ENCODE peak calls at places on chromosomes 3 and 15, in four cellular contexts. P is tibial artery, F is cardiac fibroblast, V is fibroblast of villous mesenchyme. M is an unnamed sample.

GRCh38 chr15:59099162-59099685 is 5.7 kb upstream of the CCNB2 start:
- DNase-seq in P (no peak), F (no peak), V (no peak), M (no peak)

GRCh38 chr3:124780767-124781485 is 50.7 kb downstream of the UMPS start:
- DNase-seq in P (peak; percentile 89), F (peak; percentile 65), V (peak; percentile 77), M (peak; percentile 77)

GRCh38 chr3:19901918-19902317 is 32.1 kb downstream of the EFHB start:
- DNase-seq in P (no peak), F (no peak), V (no peak), M (peak; percentile 48)

GRCh38 chr3:177589921-177590336 is 392.6 kb upstream of the TBL1XR1 start:
- DNase-seq in P (no peak), F (peak; percentile 97), V (peak; percentile 35), M (peak; percentile 93)

GRCh38 chr3:144431134-144431533 is 459.5 kb downstream of the DIPK2A start:
- DNase-seq in P (no peak), F (no peak), V (no peak), M (no peak)

GRCh38 chr3:112629425-112629824 is 11.5 kb downstream of the CCDC80 start:
- DNase-seq in P (peak; percentile 81), F (peak; percentile 94), V (peak; percentile 92), M (peak; percentile 93)

GRCh38 chr3:29319262-29319661 is 38.4 kb downstream of the RBMS3 start:
- DNase-seq in P (no peak), F (no peak), V (no peak), M (no peak)

GRCh38 chr3:114706591-114707224 is 412.9 kb downstream of the TIGIT start:
- DNase-seq in P (no peak), F (peak; percentile 68), V (peak; percentile 53), M (peak; percentile 47)

GRCh38 chr3:65265942-65266341 is 578.1 kb upstream of the ADAMTS9 start:
- DNase-seq in P (no peak), F (no peak), V (no peak), M (no peak)

GRCh38 chr15:74210729-74211128 is 8.1 kb upstream of the STRA6 start:
- DNase-seq in P (no peak), F (no peak), V (no peak), M (no peak)
- H3K4me3 ChIP-seq in P (no peak overlapping the region), F (no peak overlapping the region), V (no peak overlapping the region), M (no peak overlapping the region)

GRCh38 chr3:50154476-50154839 is 666 bp upstream of the SEMA3F start:
- DNase-seq in P (no peak), F (no peak), V (no peak), M (no peak)

GRCh38 chr3:50155891-50156290 is 767 bp downstream of the SEMA3F start:
- DNase-seq in P (no peak), F (no peak), V (no peak), M (no peak)

GRCh38 chr3:50153782-50154475 is 1.2 kb upstream of the SEMA3F start:
- DNase-seq in P (no peak), F (no peak), V (no peak), M (no peak)

GRCh38 chr3:50155491-50155878 is 361 bp downstream of the SEMA3F start:
- DNase-seq in P (no peak), F (no peak), V (no peak), M (no peak)

DNA sequence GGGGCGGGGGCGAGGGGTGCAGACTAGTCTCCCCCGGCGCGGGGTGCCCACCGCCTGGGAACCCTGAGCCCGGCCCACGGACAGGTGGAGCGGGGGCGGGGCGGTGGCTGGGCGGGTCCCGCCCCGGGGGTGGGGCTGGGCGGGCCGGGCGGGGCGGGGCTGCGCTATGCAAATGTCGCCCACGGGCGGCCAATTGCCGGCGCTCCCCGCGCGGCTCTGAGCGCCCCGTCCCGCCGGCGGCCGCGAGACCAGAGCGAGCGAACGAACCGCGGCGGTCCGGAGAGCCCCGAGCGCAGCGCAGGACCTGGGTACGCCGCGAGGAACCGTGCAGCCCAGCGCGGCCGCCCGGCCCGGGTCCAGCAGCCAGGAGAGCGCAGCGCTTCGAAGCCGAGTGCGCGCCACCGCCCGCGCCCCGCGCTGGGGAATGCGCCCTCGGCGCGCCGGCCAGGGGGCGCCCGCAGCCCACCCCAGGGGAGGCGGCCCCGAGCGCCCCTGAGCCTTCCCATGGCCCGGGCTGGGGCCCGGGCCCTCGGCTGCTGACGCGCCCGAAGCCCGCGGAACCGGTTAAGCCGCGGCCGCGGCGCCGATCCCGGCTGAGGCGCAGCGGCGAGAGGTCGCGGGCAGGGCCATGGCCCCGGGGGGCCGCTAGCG is at the start of gene SEMA3F:
- DNase-seq in P (peak; percentile 35), F (peak; percentile 44), V (peak; percentile 49), M (peak; percentile 62)
- TF ChIP-seq CTCF in P (peak; percentile 27), F (no peak), V (no peak), M (no peak)

GRCh38 chr15:34794590-34795206 is 651 bp downstream of the ACTC1 start:
- DNase-seq in P (no peak), F (no peak), V (no peak), M (no peak)
- H3K4me3 ChIP-seq in P (peak overlapping the region; percentile 48), F (no peak overlapping the region), V (peak overlapping the region; percentile 15), M (no peak overlapping the region)

DNA sequence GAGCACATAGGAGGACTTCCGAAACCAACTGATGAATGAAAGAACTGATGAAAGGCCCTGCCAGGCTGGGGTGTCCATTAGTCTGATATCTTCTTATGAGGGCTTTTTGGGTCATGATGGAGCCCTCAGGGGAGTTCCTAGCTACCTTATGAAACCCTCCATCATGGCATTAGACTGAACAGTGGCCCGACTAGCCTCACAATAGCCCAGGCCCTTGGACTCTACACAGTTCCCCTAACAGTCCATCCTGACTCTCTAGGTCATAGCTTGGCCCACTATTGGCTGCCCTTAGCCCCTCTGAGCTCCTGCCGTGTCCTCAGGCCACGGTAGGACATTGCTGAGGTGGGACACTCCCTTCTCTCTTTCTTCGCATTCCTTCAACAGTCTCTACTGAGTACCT is 365.9 kb downstream of the CACNA2D3 start:
- DNase-seq in P (no peak), F (no peak), V (no peak), M (no peak)
- TF ChIP-seq CTCF in P (no peak), F (no peak), V (no peak), M (no peak)

DNA sequence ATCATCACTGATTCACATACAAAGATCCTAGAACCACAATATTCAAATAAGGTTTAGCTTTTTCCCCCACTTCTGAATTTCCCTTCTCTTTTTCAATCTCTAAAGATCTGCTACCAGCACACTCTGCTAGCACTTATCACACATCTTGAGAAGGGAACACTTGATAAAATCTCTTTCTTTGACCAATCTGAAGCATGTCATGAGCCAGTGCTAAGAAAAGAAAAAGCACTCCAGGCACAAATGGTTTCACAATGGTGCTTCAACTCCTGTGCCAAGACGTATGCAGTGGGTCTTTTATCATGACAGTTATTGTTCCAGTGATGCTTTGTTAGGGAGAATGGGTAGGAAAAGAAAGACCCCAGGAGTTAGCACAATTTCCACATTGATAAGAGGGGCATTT is 248.4 kb downstream of the ZNF385D start:
- DNase-seq in P (no peak), F (no peak), V (no peak), M (no peak)
- H3K4me3 ChIP-seq in P (no peak overlapping the region), F (no peak overlapping the region), V (no peak overlapping the region), M (no peak overlapping the region)

GRCh38 chr15:63157066-63157890 is at the start of gene RPS27L:
- DNase-seq in P (peak; percentile 93), F (peak; percentile 94), V (peak; percentile 95), M (peak; percentile 98)

GRCh38 chr15:63157891-63158431 is 684 bp upstream of the RPS27L start:
- DNase-seq in P (peak; percentile 74), F (peak; percentile 86), V (peak; percentile 87), M (peak; percentile 89)

GRCh38 chr15:63156708-63157065 is 590 bp downstream of the RPS27L start:
- DNase-seq in P (peak; percentile 37), F (peak; percentile 58), V (peak; percentile 69), M (peak; percentile 76)

GRCh38 chr15:63155486-63155885 is 1.8 kb downstream of the RPS27L start:
- DNase-seq in P (no peak), F (no peak), V (no peak), M (no peak)

GRCh38 chr15:63156086-63156707 is 1.1 kb downstream of the RPS27L start:
- DNase-seq in P (no peak), F (peak; percentile 38), V (no peak), M (no peak)
- TF ChIP-seq CTCF in P (no peak), F (no peak), V (peak; percentile 14), M (no peak)

GRCh38 chr15:70375586-70375985 is 277.9 kb upstream of the TLE3 start:
- DNase-seq in P (no peak), F (no peak), V (no peak), M (no peak)

GRCh38 chr15:70376031-70376928 is 278.6 kb upstream of the TLE3 start:
- DNase-seq in P (no peak), F (peak; percentile 5), V (no peak), M (no peak)

GRCh38 chr15:70379134-70379533 is 281.4 kb upstream of the TLE3 start:
- DNase-seq in P (no peak), F (no peak), V (no peak), M (no peak)

GRCh38 chr15:70378126-70379031 is 280.7 kb upstream of the TLE3 start:
- DNase-seq in P (no peak), F (no peak), V (no peak), M (no peak)

GRCh38 chr15:70376929-70377691 is 279.4 kb upstream of the TLE3 start:
- DNase-seq in P (peak; percentile 68), F (peak; percentile 56), V (peak; percentile 45), M (peak; percentile 45)
- H3K4me3 ChIP-seq in P (peak overlapping the region; percentile 25), F (no peak overlapping the region), V (no peak overlapping the region), M (no peak overlapping the region)

DNA sequence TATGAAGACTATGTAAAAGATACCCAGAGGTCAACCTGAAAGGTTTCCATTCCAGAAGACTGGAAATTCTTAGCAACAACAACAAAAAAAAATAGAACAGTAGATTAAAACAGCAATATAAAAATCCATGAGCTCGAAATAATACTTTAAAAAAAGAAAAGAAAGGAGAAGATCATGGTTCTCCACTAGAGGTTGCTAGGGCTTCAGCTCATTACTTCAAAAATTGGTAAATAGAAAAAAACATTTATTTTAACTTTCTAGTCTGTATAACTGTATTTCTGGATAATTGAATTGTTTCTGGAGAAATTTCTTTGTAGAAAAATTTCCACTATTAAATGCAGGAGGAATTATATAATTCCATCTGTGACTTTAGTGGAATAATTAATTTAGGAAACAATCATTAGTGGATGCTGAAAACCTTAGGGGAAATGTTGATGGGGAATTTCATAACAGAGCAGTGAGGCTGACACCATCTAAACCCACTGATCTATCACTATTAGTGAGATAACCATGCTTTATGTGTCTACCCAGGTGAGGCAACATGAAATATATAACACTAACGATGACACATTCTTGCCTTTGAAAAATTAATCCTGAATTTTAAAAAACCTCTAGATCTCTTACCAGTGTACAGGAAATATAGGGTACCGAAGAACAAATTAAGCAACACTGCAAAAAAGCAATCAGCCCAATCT is 62.5 kb upstream of the SNRK start:
- DNase-seq in P (no peak), F (peak; percentile 56), V (no peak), M (peak; percentile 58)
- TF ChIP-seq CTCF in P (peak; percentile 27), F (peak; percentile 51), V (peak; percentile 46), M (peak; percentile 67)

M was measured in choroid plexus epithelial cell.